ENCODE peak calls at places on chromosomes 2 and 18, in nine cellular contexts. Z is pancreas; J is AG10803; P is nucleus accumbens; O is AG09309; F is activated CD8-positive, alpha-beta memory T cell treated with anti-CD3 and anti-CD28 coated beads for 24 hours; S is stimulated activated CD4-positive, alpha-beta T cell treated with anti-CD3 and anti-CD28 coated beads, Interleukin-1b, Interleukin-23, amount 100 ng/mL, for 24 hours; K is NCI-H1417; U is anterior cingulate cortex. X is an unnamed sample.

GRCh38 chr2:236665130-236665529 is 95.5 kb downstream of the ACKR3 start:
- DNase-seq in Z (no peak), J (no peak), P (no peak), O (no peak), F (peak), S (no peak), K (no peak), U (no peak), X (no peak)

GRCh38 chr2:74532222-74532621 is 2.5 kb downstream of the HTRA2 start:
- DNase-seq in Z (no peak), J (peak), P (no peak), O (no peak), F (no peak), S (no peak), K (no peak), U (no peak), X (peak)

GRCh38 chr2:206154197-206154596 is 5.0 kb downstream of the NDUFS1 start:
- DNase-seq in Z (no peak), J (peak), P (no peak), O (no peak), F (no peak), S (no peak), K (no peak), U (no peak), X (peak)

GRCh38 chr2:229714736-229715541 is 584 bp upstream of the DNER start:
- DNase-seq in Z (peak), J (peak), P (peak), O (no peak), F (peak), S (no peak), K (peak), U (peak), X (peak)

GRCh38 chr2:10935953-10936942 is 24.5 kb downstream of the KCNF1 start:
- DNase-seq in Z (no peak), J (peak), P (no peak), O (peak), F (no peak), S (no peak), K (no peak), U (no peak), X (peak)

GRCh38 chr18:28065031-28065792 is 111.7 kb downstream of the CDH2 start:
- DNase-seq in Z (no peak), J (peak), P (no peak), O (peak), F (no peak), S (no peak), K (no peak), U (no peak), X (peak)

GRCh38 chr2:101418704-101419663 is 31.7 kb upstream of the CREG2 start:
- DNase-seq in Z (no peak), J (peak), P (no peak), O (no peak), F (peak), S (peak), K (peak), U (no peak), X (peak)

GRCh38 chr2:194992648-194993047 is 664.4 kb upstream of the SLC39A10 start:
- DNase-seq in Z (no peak), J (no peak), P (no peak), O (no peak), F (no peak), S (no peak), K (no peak), U (no peak), X (no peak)

GRCh38 chr2:16525265-16525887 is 140.3 kb downstream of the CYRIA start:
- DNase-seq in Z (no peak), J (no peak), P (no peak), O (no peak), F (no peak), S (no peak), K (peak), U (no peak), X (no peak)

GRCh38 chr2:112881217-112882000 is 29.6 kb upstream of the IL37 start:
- DNase-seq in Z (no peak), J (peak), P (peak), O (peak), F (no peak), S (no peak), K (no peak), U (peak), X (peak)

GRCh38 chr2:218024336-218024735 is 21.5 kb upstream of the TNS1 start:
- DNase-seq in Z (peak), J (no peak), P (no peak), O (no peak), F (no peak), S (no peak), K (no peak), U (no peak), X (no peak)

GRCh38 chr18:25503567-25504081 is 151.7 kb upstream of the ZNF521 start:
- DNase-seq in Z (no peak), J (peak), P (peak), O (peak), F (no peak), S (no peak), K (peak), U (peak), X (peak)

GRCh38 chr2:199467462-199467822 is 9.7 kb upstream of the SATB2 start:
- DNase-seq in Z (no peak), J (no peak), P (no peak), O (no peak), F (no peak), S (no peak), K (no peak), U (no peak), X (no peak)

GRCh38 chr2:105769504-105769903 is 24.8 kb downstream of the NCK2 start:
- DNase-seq in Z (no peak), J (no peak), P (no peak), O (no peak), F (peak), S (no peak), K (no peak), U (no peak), X (peak)

GRCh38 chr18:44342946-44343345 is 337.7 kb upstream of the SETBP1 start:
- DNase-seq in Z (no peak), J (no peak), P (no peak), O (no peak), F (no peak), S (no peak), K (peak), U (no peak), X (no peak)

GRCh38 chr2:45343618-45344017 is 267.4 kb downstream of the SRBD1 start:
- DNase-seq in Z (no peak), J (peak), P (no peak), O (no peak), F (no peak), S (no peak), K (no peak), U (no peak), X (no peak)

GRCh38 chr2:26907416-26907815 is 59.5 kb downstream of the DPYSL5 start:
- DNase-seq in Z (no peak), J (no peak), P (no peak), O (no peak), F (no peak), S (no peak), K (no peak), U (no peak), X (no peak)

GRCh38 chr18:34158881-34159690 is 65.6 kb downstream of the NOL4 start:
- DNase-seq in Z (peak), J (no peak), P (peak), O (no peak), F (no peak), S (no peak), K (peak), U (peak), X (peak)

GRCh38 chr18:43022874-43023273 is 92.6 kb downstream of the RIT2 start:
- DNase-seq in Z (no peak), J (no peak), P (no peak), O (no peak), F (no peak), S (no peak), K (no peak), U (no peak), X (no peak)

GRCh38 chr2:14623241-14623640 is 9.3 kb upstream of the LRATD1 start:
- DNase-seq in Z (no peak), J (no peak), P (no peak), O (no peak), F (no peak), S (no peak), K (no peak), U (no peak), X (no peak)

GRCh38 chr2:101120124-101120996 is 30.8 kb downstream of the TBC1D8 start:
- DNase-seq in Z (peak), J (peak), P (no peak), O (no peak), F (no peak), S (no peak), K (no peak), U (no peak), X (peak)

GRCh38 chr2:152542995-152543481 is 174.2 kb downstream of the PRPF40A start:
- DNase-seq in Z (no peak), J (peak), P (peak), O (peak), F (no peak), S (no peak), K (no peak), U (peak), X (peak)

GRCh38 chr2:212912445-212913103 is 238.8 kb downstream of the IKZF2 start:
- DNase-seq in Z (no peak), J (peak), P (no peak), O (no peak), F (no peak), S (no peak), K (no peak), U (no peak), X (peak)